ENCODE peak calls at places on chromosome 16, in nine cellular contexts. One of them, this sample, is unnamed.

GRCh38 chr16:31703526-31704128 is 170.0 kb upstream of the ZNF267 start:
- DNase-seq in lung: no peak
- DNase-seq in lower lobe of right lung: no peak
- DNase-seq in testis: no peak
- DNase-seq in mucosa of descending colon: no peak
- DNase-seq in IMR-90: no peak
- DNase-seq in pancreas: no peak
- DNase-seq in tibial nerve: no peak
- DNase-seq in GM23338: no peak
- DNase-seq in this sample: no peak

GRCh38 chr16:67145746-67146145 is 5.1 kb downstream of the B3GNT9 start:
- DNase-seq in lung: no peak
- DNase-seq in lower lobe of right lung: no peak
- DNase-seq in testis: no peak
- DNase-seq in mucosa of descending colon: no peak
- DNase-seq in IMR-90: no peak
- DNase-seq in pancreas: no peak
- DNase-seq in tibial nerve: no peak
- DNase-seq in GM23338: no peak
- DNase-seq in this sample: no peak

GRCh38 chr16:64150193-64150592 is 971.7 kb downstream of the CDH11 start:
- DNase-seq in lung: no peak
- DNase-seq in lower lobe of right lung: no peak
- DNase-seq in testis: no peak
- DNase-seq in mucosa of descending colon: no peak
- DNase-seq in IMR-90: peak; percentile 3
- DNase-seq in pancreas: no peak
- DNase-seq in tibial nerve: no peak
- DNase-seq in GM23338: no peak
- DNase-seq in this sample: peak; percentile 8

GRCh38 chr16:35221482-35222185 is 1762.2 kb downstream of the TP53TG3F start:
- DNase-seq in lung: no peak
- DNase-seq in lower lobe of right lung: no peak
- DNase-seq in testis: no peak
- DNase-seq in mucosa of descending colon: no peak
- DNase-seq in IMR-90: no peak
- DNase-seq in pancreas: no peak
- DNase-seq in tibial nerve: no peak
- DNase-seq in GM23338: no peak
- DNase-seq in this sample: no peak

GRCh38 chr16:79651363-79651762 is 50.8 kb upstream of the MAF start:
- DNase-seq in lung: peak; percentile 54
- DNase-seq in lower lobe of right lung: no peak
- DNase-seq in testis: no peak
- DNase-seq in mucosa of descending colon: peak; percentile 38
- DNase-seq in IMR-90: peak; percentile 1
- DNase-seq in pancreas: no peak
- DNase-seq in tibial nerve: peak; percentile 35
- DNase-seq in GM23338: no peak
- DNase-seq in this sample: peak; percentile 82

GRCh38 chr16:30077656-30078055 is 1.9 kb downstream of the PPP4C start:
- DNase-seq in lung: no peak
- DNase-seq in lower lobe of right lung: peak; percentile 14
- DNase-seq in testis: no peak
- DNase-seq in mucosa of descending colon: no peak
- DNase-seq in IMR-90: peak; percentile 73
- DNase-seq in pancreas: no peak
- DNase-seq in tibial nerve: no peak
- DNase-seq in GM23338: no peak
- DNase-seq in this sample: no peak

GRCh38 chr16:88353232-88353631 is 29.5 kb upstream of the ZNF469 start:
- DNase-seq in lung: no peak
- DNase-seq in lower lobe of right lung: peak; percentile 36
- DNase-seq in testis: no peak
- DNase-seq in mucosa of descending colon: peak; percentile 14
- DNase-seq in IMR-90: no peak
- DNase-seq in pancreas: peak; percentile 32
- DNase-seq in tibial nerve: no peak
- DNase-seq in GM23338: no peak
- DNase-seq in this sample: no peak

GRCh38 chr16:4915226-4915761 is 21.7 kb downstream of the PPL start:
- DNase-seq in lung: no peak
- DNase-seq in lower lobe of right lung: no peak
- DNase-seq in testis: no peak
- DNase-seq in mucosa of descending colon: no peak
- DNase-seq in IMR-90: peak; percentile 96
- DNase-seq in pancreas: no peak
- DNase-seq in tibial nerve: no peak
- DNase-seq in GM23338: no peak
- DNase-seq in this sample: peak; percentile 49

GRCh38 chr16:49484454-49484853 is 110.8 kb downstream of the C16orf78 start:
- DNase-seq in lung: peak; percentile 44
- DNase-seq in lower lobe of right lung: peak; percentile 56
- DNase-seq in testis: peak; percentile 79
- DNase-seq in mucosa of descending colon: peak; percentile 81
- DNase-seq in IMR-90: no peak
- DNase-seq in pancreas: peak; percentile 89
- DNase-seq in tibial nerve: peak; percentile 63
- DNase-seq in GM23338: peak; percentile 87
- DNase-seq in this sample: peak; percentile 75
- H3K4me3 ChIP-seq in lung: no peak overlapping the region
- H3K4me3 ChIP-seq in lower lobe of right lung: peak overlapping the region; percentile 19
- H3K4me3 ChIP-seq in testis: no peak overlapping the region
- H3K4me3 ChIP-seq in mucosa of descending colon: no peak overlapping the region
- H3K4me3 ChIP-seq in IMR-90: no peak overlapping the region
- H3K4me3 ChIP-seq in pancreas: no peak overlapping the region
- H3K4me3 ChIP-seq in tibial nerve: peak overlapping the region; percentile 12
- H3K4me3 ChIP-seq in GM23338: peak overlapping the region; percentile 47
- H3K4me3 ChIP-seq in this sample: no peak overlapping the region

DNA sequence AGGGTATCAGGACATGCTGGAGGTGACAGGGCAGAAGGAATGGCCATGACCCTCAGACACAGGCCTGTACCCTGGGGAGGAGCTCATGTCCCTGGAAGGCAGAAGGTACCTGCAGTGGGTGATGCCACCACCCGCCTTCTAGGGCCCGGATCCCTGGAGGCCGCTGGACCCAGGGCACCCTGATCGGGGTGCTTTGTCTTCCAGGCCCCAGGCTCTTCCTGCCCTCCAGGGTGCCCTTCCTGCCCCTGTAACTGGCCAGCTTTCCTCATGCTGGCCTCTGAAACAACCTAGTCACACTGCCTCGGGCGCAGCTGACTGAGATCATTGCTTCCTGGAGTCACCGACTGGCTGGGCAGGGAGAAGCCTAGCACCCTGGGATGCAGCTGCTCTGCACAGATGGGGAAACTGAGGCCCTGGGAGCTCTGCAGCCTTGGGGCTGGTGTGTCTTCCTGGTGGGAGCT is 5.8 kb downstream of the ADCY7 start:
- DNase-seq in lung: no peak
- DNase-seq in lower lobe of right lung: no peak
- DNase-seq in testis: no peak
- DNase-seq in mucosa of descending colon: peak; percentile 24
- DNase-seq in IMR-90: no peak
- DNase-seq in pancreas: peak; percentile 45
- DNase-seq in tibial nerve: no peak
- DNase-seq in GM23338: no peak
- DNase-seq in this sample: no peak
- TF ChIP-seq CTCF in lung: no peak
- TF ChIP-seq CTCF in lower lobe of right lung: no peak
- TF ChIP-seq CTCF in testis: no peak
- TF ChIP-seq CTCF in mucosa of descending colon: no peak
- TF ChIP-seq CTCF in IMR-90: no peak
- TF ChIP-seq CTCF in pancreas: no peak
- TF ChIP-seq CTCF in tibial nerve: no peak
- TF ChIP-seq CTCF in GM23338: no peak
- TF ChIP-seq CTCF in this sample: no peak

GRCh38 chr16:89368604-89369249 is 121.6 kb downstream of the ANKRD11 start:
- DNase-seq in lung: no peak
- DNase-seq in lower lobe of right lung: no peak
- DNase-seq in testis: no peak
- DNase-seq in mucosa of descending colon: no peak
- DNase-seq in IMR-90: no peak
- DNase-seq in pancreas: peak; percentile 24
- DNase-seq in tibial nerve: no peak
- DNase-seq in GM23338: no peak
- DNase-seq in this sample: no peak

GRCh38 chr16:89365996-89366395 is 124.4 kb downstream of the ANKRD11 start:
- DNase-seq in lung: no peak
- DNase-seq in lower lobe of right lung: no peak
- DNase-seq in testis: no peak
- DNase-seq in mucosa of descending colon: no peak
- DNase-seq in IMR-90: no peak
- DNase-seq in pancreas: no peak
- DNase-seq in tibial nerve: no peak
- DNase-seq in GM23338: no peak
- DNase-seq in this sample: no peak

GRCh38 chr16:89367538-89368059 is 122.8 kb downstream of the ANKRD11 start:
- DNase-seq in lung: no peak
- DNase-seq in lower lobe of right lung: no peak
- DNase-seq in testis: no peak
- DNase-seq in mucosa of descending colon: no peak
- DNase-seq in IMR-90: no peak
- DNase-seq in pancreas: peak; percentile 36
- DNase-seq in tibial nerve: no peak
- DNase-seq in GM23338: no peak
- DNase-seq in this sample: no peak

GRCh38 chr16:89365044-89365467 is 125.3 kb downstream of the ANKRD11 start:
- DNase-seq in lung: no peak
- DNase-seq in lower lobe of right lung: no peak
- DNase-seq in testis: no peak
- DNase-seq in mucosa of descending colon: no peak
- DNase-seq in IMR-90: peak; percentile 95
- DNase-seq in pancreas: peak; percentile 39
- DNase-seq in tibial nerve: no peak
- DNase-seq in GM23338: no peak
- DNase-seq in this sample: peak; percentile 60

DNA sequence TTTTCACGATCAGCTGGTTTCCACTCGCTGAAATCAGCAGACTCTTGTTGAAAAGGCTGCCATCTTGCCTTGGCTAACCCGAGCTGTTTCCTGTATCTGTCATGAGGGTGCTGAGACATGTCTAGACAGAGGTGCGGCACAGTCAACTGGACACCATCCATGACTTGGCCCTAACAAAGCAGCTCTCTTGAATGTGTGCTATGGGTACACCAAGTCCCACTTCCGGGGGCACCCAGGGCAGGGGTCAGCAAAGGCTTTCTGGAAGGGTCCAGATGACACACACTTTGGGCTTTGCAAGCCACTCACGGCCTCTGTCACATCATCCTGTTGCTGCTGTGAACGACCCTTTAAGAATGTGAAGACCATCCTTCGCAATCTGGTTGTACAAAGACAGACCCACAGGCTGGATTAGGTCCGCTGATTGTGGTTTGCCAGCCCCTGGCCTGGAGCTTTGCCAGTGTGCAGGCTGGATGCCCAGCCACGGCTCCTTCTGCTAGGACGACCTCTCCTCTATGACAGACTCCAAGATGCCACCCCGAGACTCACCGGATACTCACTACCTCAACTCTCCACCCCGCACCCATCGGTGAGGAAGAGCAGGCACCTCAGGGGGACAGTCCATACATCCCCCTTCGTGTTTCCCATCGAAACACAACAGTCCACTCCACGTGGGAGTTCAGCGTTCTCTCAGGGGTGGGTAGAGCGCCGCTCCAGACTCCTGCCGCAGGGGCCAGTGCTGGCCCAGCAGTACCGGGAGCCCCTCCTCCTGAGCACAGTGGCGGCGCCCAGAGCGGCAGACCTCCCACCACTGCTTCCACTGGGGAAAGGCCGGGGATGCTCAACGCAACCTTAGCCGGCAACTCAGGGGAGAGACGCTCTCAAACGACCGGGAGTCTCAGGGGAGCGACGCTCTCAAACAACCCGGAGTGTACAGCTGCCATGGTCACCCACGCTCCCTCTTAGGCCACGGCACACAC is 123.5 kb downstream of the ANKRD11 start:
- DNase-seq in lung: no peak
- DNase-seq in lower lobe of right lung: no peak
- DNase-seq in testis: no peak
- DNase-seq in mucosa of descending colon: no peak
- DNase-seq in IMR-90: no peak
- DNase-seq in pancreas: peak; percentile 58
- DNase-seq in tibial nerve: no peak
- DNase-seq in GM23338: no peak
- DNase-seq in this sample: no peak
- H3K4me1 ChIP-seq in lung: peaks cover 16% of the 10 kb centered on the region
- H3K4me1 ChIP-seq in lower lobe of right lung: peaks cover 76% of the 10 kb centered on the region
- H3K4me1 ChIP-seq in testis: peaks cover 45% of the 10 kb centered on the region
- H3K4me1 ChIP-seq in mucosa of descending colon: peaks cover 25% of the 10 kb centered on the region
- H3K4me1 ChIP-seq in IMR-90: peaks cover 36% of the 10 kb centered on the region
- H3K4me1 ChIP-seq in pancreas: peaks cover 18% of the 10 kb centered on the region
- H3K4me1 ChIP-seq in tibial nerve: no peaks in the 10 kb centered on the region
- H3K4me1 ChIP-seq in GM23338: peaks cover 64% of the 10 kb centered on the region
- H3K4me1 ChIP-seq in this sample: peaks cover 22% of the 10 kb centered on the region

GRCh38 chr16:630815-631405 is at the start of gene WFIKKN1:
- DNase-seq in lung: peak; percentile 61
- DNase-seq in lower lobe of right lung: peak; percentile 74
- DNase-seq in testis: peak; percentile 38
- DNase-seq in mucosa of descending colon: peak; percentile 76
- DNase-seq in IMR-90: no peak
- DNase-seq in pancreas: peak; percentile 83
- DNase-seq in tibial nerve: no peak
- DNase-seq in GM23338: peak; percentile 78
- DNase-seq in this sample: peak; percentile 94

GRCh38 chr16:633336-634050 is 2.6 kb downstream of the METTL26 start:
- DNase-seq in lung: no peak
- DNase-seq in lower lobe of right lung: no peak
- DNase-seq in testis: no peak
- DNase-seq in mucosa of descending colon: no peak
- DNase-seq in IMR-90: no peak
- DNase-seq in pancreas: no peak
- DNase-seq in tibial nerve: no peak
- DNase-seq in GM23338: no peak
- DNase-seq in this sample: no peak

GRCh38 chr16:632486-633335 is 1.9 kb downstream of the WFIKKN1 start:
- DNase-seq in lung: no peak
- DNase-seq in lower lobe of right lung: no peak
- DNase-seq in testis: no peak
- DNase-seq in mucosa of descending colon: no peak
- DNase-seq in IMR-90: no peak
- DNase-seq in pancreas: peak; percentile 63
- DNase-seq in tibial nerve: no peak
- DNase-seq in GM23338: no peak
- DNase-seq in this sample: no peak

GRCh38 chr16:630024-630814 is 566 bp upstream of the WFIKKN1 start:
- DNase-seq in lung: no peak
- DNase-seq in lower lobe of right lung: no peak
- DNase-seq in testis: peak; percentile 52
- DNase-seq in mucosa of descending colon: no peak
- DNase-seq in IMR-90: no peak
- DNase-seq in pancreas: no peak
- DNase-seq in tibial nerve: no peak
- DNase-seq in GM23338: no peak
- DNase-seq in this sample: no peak

DNA sequence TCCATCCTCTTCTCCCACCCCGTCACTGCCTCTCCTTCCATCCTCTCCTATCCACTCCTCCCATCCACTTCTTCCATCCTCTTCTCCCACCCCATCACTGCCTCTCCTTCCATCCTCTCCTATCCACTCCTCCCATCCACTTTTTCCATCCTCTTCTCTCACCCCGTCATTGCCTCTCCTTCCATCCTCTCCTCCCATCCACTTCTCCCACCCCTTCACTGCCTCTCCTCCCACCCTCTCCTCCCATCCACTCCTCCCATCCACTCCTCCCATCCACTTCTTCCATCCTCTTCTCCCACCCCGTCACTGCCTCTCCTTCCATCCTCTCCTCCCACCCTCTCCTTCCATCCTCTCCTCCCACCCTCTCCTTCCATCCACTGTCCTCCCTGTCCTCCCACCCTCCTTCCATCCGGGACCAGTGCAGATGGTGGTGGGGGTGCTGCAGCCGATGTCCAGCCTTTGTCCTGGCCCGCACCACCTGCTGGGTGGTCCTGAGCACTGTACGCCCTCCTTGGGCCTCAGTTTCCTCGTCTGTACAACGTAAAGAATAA is 1.1 kb downstream of the WFIKKN1 start:
- DNase-seq in lung: no peak
- DNase-seq in lower lobe of right lung: no peak
- DNase-seq in testis: no peak
- DNase-seq in mucosa of descending colon: no peak
- DNase-seq in IMR-90: no peak
- DNase-seq in pancreas: no peak
- DNase-seq in tibial nerve: no peak
- DNase-seq in GM23338: no peak
- DNase-seq in this sample: no peak
- H3K4me3 ChIP-seq in lung: no peak overlapping the region
- H3K4me3 ChIP-seq in lower lobe of right lung: no peak overlapping the region
- H3K4me3 ChIP-seq in testis: no peak overlapping the region
- H3K4me3 ChIP-seq in mucosa of descending colon: no peak overlapping the region
- H3K4me3 ChIP-seq in IMR-90: no peak overlapping the region
- H3K4me3 ChIP-seq in pancreas: no peak overlapping the region
- H3K4me3 ChIP-seq in tibial nerve: no peak overlapping the region
- H3K4me3 ChIP-seq in GM23338: no peak overlapping the region
- H3K4me3 ChIP-seq in this sample: no peak overlapping the region

This sample was measured in cardiac muscle cell.